ENCODE peak calls at places on chromosomes 1 and 21, in nine cellular contexts. Q is bronchial epithelial cell, H is astrocyte of the spinal cord, D is Caco-2, B is uterus, F is fibroblast of mammary gland, E is A673, W is HL-60, R is ovary. Z is an unnamed sample.

GRCh38 chr1:19949016-19949415 is 25.6 kb upstream of the PLA2G2E start:
- DNase-seq in Q (peak), H (peak), D (no peak), B (no peak), F (peak), E (no peak), W (no peak), R (no peak), Z (peak)

GRCh38 chr1:199272690-199273089 is 633.9 kb downstream of the PTPRC start:
- DNase-seq in Q (peak), H (peak), D (no peak), B (no peak), F (peak), E (peak), W (no peak), R (no peak), Z (peak)

GRCh38 chr1:182235952-182236650 is 155.5 kb downstream of the GLUL start:
- DNase-seq in Q (peak), H (peak), D (no peak), B (no peak), F (peak), E (no peak), W (no peak), R (no peak), Z (peak)

GRCh38 chr21:44012474-44013379 is 618 bp downstream of the TRAPPC10 start:
- DNase-seq in Q (no peak), H (no peak), D (peak), B (peak), F (no peak), E (peak), W (peak), R (peak), Z (peak)

GRCh38 chr1:209890606-209891330 is 47.2 kb upstream of the SYT14 start:
- DNase-seq in Q (peak), H (peak), D (no peak), B (no peak), F (peak), E (no peak), W (peak), R (no peak), Z (peak)

GRCh38 chr1:22056043-22056442 is 3.5 kb downstream of the CDC42 start:
- DNase-seq in Q (no peak), H (no peak), D (no peak), B (no peak), F (peak), E (no peak), W (no peak), R (no peak), Z (no peak)

GRCh38 chr1:40059292-40059959 is 18.9 kb downstream of the CAP1 start:
- DNase-seq in Q (peak), H (peak), D (no peak), B (no peak), F (peak), E (peak), W (peak), R (no peak), Z (peak)

GRCh38 chr1:208985231-208985630 is 598.3 kb upstream of the CAMK1G start:
- DNase-seq in Q (peak), H (no peak), D (no peak), B (no peak), F (peak), E (peak), W (no peak), R (no peak), Z (peak)

GRCh38 chr1:84430519-84430918 is 32.2 kb downstream of the DNASE2B start:
- DNase-seq in Q (no peak), H (no peak), D (no peak), B (no peak), F (no peak), E (no peak), W (no peak), R (no peak), Z (no peak)

GRCh38 chr1:17979815-17980214 is 127.8 kb upstream of the IGSF21 start:
- DNase-seq in Q (no peak), H (no peak), D (no peak), B (no peak), F (no peak), E (no peak), W (no peak), R (no peak), Z (no peak)

GRCh38 chr1:51515312-51515960 is 3.6 kb downstream of the EPS15 start:
- DNase-seq in Q (no peak), H (no peak), D (no peak), B (no peak), F (no peak), E (no peak), W (no peak), R (no peak), Z (no peak)

GRCh38 chr1:103108525-103109150 is 316 bp upstream of the COL11A1 start:
- DNase-seq in Q (no peak), H (peak), D (no peak), B (peak), F (no peak), E (no peak), W (no peak), R (no peak), Z (no peak)

GRCh38 chr1:210441028-210441427 is 112.3 kb downstream of the HHAT start:
- DNase-seq in Q (no peak), H (no peak), D (no peak), B (no peak), F (no peak), E (no peak), W (no peak), R (no peak), Z (no peak)

GRCh38 chr21:35646606-35647005 is 413.7 kb downstream of the SETD4 start:
- DNase-seq in Q (no peak), H (peak), D (no peak), B (no peak), F (peak), E (no peak), W (no peak), R (no peak), Z (no peak)

GRCh38 chr21:44930543-44930981 is 9.3 kb upstream of the SLX9 start:
- DNase-seq in Q (no peak), H (no peak), D (no peak), B (no peak), F (no peak), E (peak), W (peak), R (peak), Z (no peak)

GRCh38 chr1:11930571-11931445 is 3.7 kb upstream of the PLOD1 start:
- DNase-seq in Q (no peak), H (peak), D (no peak), B (no peak), F (peak), E (no peak), W (peak), R (peak), Z (peak)

GRCh38 chr1:117753652-117754051 is 147.8 kb downstream of the TENT5C start:
- DNase-seq in Q (peak), H (no peak), D (no peak), B (no peak), F (peak), E (no peak), W (no peak), R (no peak), Z (peak)

GRCh38 chr1:214857716-214858115 is 224.8 kb upstream of the KCNK2 start:
- DNase-seq in Q (no peak), H (no peak), D (no peak), B (no peak), F (peak), E (no peak), W (no peak), R (no peak), Z (no peak)

GRCh38 chr1:2556277-2557145 is at the start of gene TNFRSF14:
- DNase-seq in Q (no peak), H (peak), D (peak), B (peak), F (peak), E (peak), W (peak), R (peak), Z (peak)

GRCh38 chr1:83500987-83501591 is 497.8 kb downstream of the TTLL7 start:
- DNase-seq in Q (peak), H (no peak), D (no peak), B (no peak), F (no peak), E (no peak), W (no peak), R (no peak), Z (no peak)

GRCh38 chr1:8903908-8904650 is 25.6 kb upstream of the ENO1 start:
- DNase-seq in Q (peak), H (peak), D (peak), B (peak), F (peak), E (peak), W (no peak), R (no peak), Z (peak)

GRCh38 chr1:66495490-66495889 is 38.5 kb upstream of the SGIP1 start:
- DNase-seq in Q (no peak), H (no peak), D (no peak), B (no peak), F (peak), E (peak), W (no peak), R (no peak), Z (no peak)

GRCh38 chr1:168483531-168483930 is 60.3 kb downstream of the XCL2 start:
- DNase-seq in Q (peak), H (peak), D (no peak), B (no peak), F (peak), E (no peak), W (no peak), R (no peak), Z (peak)

GRCh38 chr21:31803039-31804007 is 69.5 kb upstream of the HUNK start:
- DNase-seq in Q (peak), H (no peak), D (no peak), B (no peak), F (no peak), E (no peak), W (no peak), R (no peak), Z (no peak)

GRCh38 chr1:14945132-14946010 is 208.2 kb upstream of the TMEM51 start:
- DNase-seq in Q (peak), H (peak), D (no peak), B (peak), F (peak), E (peak), W (no peak), R (peak), Z (peak)

GRCh38 chr1:68725353-68725752 is 228.5 kb upstream of the DEPDC1 start:
- DNase-seq in Q (no peak), H (peak), D (no peak), B (peak), F (no peak), E (peak), W (no peak), R (peak), Z (peak)

GRCh38 chr1:181255270-181255929 is 166.9 kb downstream of the IER5 start:
- DNase-seq in Q (peak), H (peak), D (no peak), B (no peak), F (peak), E (peak), W (no peak), R (no peak), Z (peak)

GRCh38 chr1:27113861-27114260 is 41.1 kb downstream of the SLC9A1 start:
- DNase-seq in Q (no peak), H (no peak), D (no peak), B (no peak), F (no peak), E (no peak), W (no peak), R (no peak), Z (no peak)

GRCh38 chr1:57229076-57229475 is 194.8 kb downstream of the DAB1 start:
- DNase-seq in Q (no peak), H (no peak), D (no peak), B (no peak), F (no peak), E (no peak), W (no peak), R (no peak), Z (no peak)

GRCh38 chr1:164823486-164824279 is 264.7 kb downstream of the PBX1 start:
- DNase-seq in Q (no peak), H (peak), D (no peak), B (peak), F (peak), E (no peak), W (no peak), R (peak), Z (no peak)

GRCh38 chr1:33088119-33088906 is 7.4 kb downstream of the AZIN2 start:
- DNase-seq in Q (peak), H (peak), D (no peak), B (no peak), F (no peak), E (no peak), W (peak), R (no peak), Z (peak)

GRCh38 chr21:25456672-25457071 is 150.6 kb downstream of the MRPL39 start:
- DNase-seq in Q (peak), H (peak), D (no peak), B (no peak), F (no peak), E (no peak), W (no peak), R (no peak), Z (no peak)

GRCh38 chr1:245475116-245475515 is 320.3 kb downstream of the KIF26B start:
- DNase-seq in Q (peak), H (peak), D (no peak), B (no peak), F (peak), E (no peak), W (no peak), R (no peak), Z (peak)

GRCh38 chr1:65393345-65393744 is 27.1 kb upstream of the LEPR start:
- DNase-seq in Q (peak), H (peak), D (no peak), B (no peak), F (peak), E (no peak), W (no peak), R (no peak), Z (peak)

GRCh38 chr21:35528109-35529042 is 479.3 kb upstream of the RUNX1 start:
- DNase-seq in Q (no peak), H (no peak), D (no peak), B (no peak), F (no peak), E (no peak), W (peak), R (peak), Z (no peak)

GRCh38 chr21:27513016-27513415 is 546.1 kb upstream of the ADAMTS5 start:
- DNase-seq in Q (no peak), H (no peak), D (no peak), B (no peak), F (no peak), E (no peak), W (no peak), R (no peak), Z (no peak)

DNA sequence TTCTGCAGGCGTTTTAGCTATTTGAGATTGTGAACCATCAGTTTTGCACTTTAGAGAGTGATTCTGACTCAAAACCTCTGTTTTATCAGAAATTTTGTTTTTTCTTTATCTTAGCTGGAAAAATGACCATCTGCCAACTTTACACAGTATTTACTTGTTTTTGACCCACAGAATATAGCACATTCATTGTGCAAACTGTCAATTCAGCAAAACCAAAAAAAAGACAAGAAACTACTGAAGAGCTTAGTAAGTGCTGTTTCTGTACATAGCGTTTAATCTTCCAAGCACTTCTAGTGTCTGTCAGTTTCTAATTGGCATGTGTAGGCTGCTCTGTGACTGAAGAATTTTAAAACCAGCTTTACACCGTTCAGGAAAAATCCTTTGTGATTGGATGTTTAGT is 76.0 kb upstream of the VANGL1 start:
- DNase-seq in Q (no peak), H (no peak), D (no peak), B (no peak), F (no peak), E (no peak), W (no peak), R (no peak), Z (no peak)
- TF ChIP-seq CTCF in Q (no peak), H (no peak), D (no peak), B (no peak), F (no peak), E (no peak), W (no peak), R (no peak), Z (no peak)

GRCh38 chr1:1419812-1420653 is 1.0 kb downstream of the ANKRD65 start:
- DNase-seq in Q (no peak), H (no peak), D (no peak), B (no peak), F (no peak), E (no peak), W (no peak), R (peak), Z (no peak)
- H3K4me3 ChIP-seq in Q (peak), H (no peak), D (no peak), B (peak), F (no peak), E (no peak), W (no peak), R (peak), Z (peak)

GRCh38 chr1:156020293-156021086 is at the start of gene SSR2:
- DNase-seq in Q (peak), H (peak), D (peak), B (peak), F (peak), E (peak), W (peak), R (peak), Z (peak)
- TF ChIP-seq CTCF in Q (no peak), H (no peak), D (no peak), B (no peak), F (no peak), E (no peak), W (no peak), R (no peak), Z (no peak)

GRCh38 chr1:7298145-7298544 is 473.0 kb upstream of the VAMP3 start:
- DNase-seq in Q (no peak), H (peak), D (no peak), B (no peak), F (no peak), E (peak), W (no peak), R (no peak), Z (no peak)

GRCh38 chr1:7296968-7297367 is 474.1 kb upstream of the VAMP3 start:
- DNase-seq in Q (no peak), H (no peak), D (no peak), B (no peak), F (no peak), E (no peak), W (no peak), R (no peak), Z (no peak)

GRCh38 chr1:7299994-7300393 is 471.1 kb upstream of the VAMP3 start:
- DNase-seq in Q (peak), H (peak), D (no peak), B (no peak), F (peak), E (no peak), W (no peak), R (no peak), Z (peak)

GRCh38 chr1:7299329-7299799 is 471.7 kb upstream of the VAMP3 start:
- DNase-seq in Q (peak), H (peak), D (no peak), B (peak), F (peak), E (peak), W (no peak), R (peak), Z (peak)

GRCh38 chr1:7298749-7299151 is 472.3 kb upstream of the VAMP3 start:
- DNase-seq in Q (peak), H (peak), D (no peak), B (no peak), F (peak), E (peak), W (no peak), R (no peak), Z (no peak)
- H3K4me3 ChIP-seq in Q (no peak), H (no peak), D (no peak), B (no peak), F (no peak), E (no peak), W (no peak), R (no peak), Z (no peak)

GRCh38 chr1:91736999-91737615 is 148.8 kb downstream of the TGFBR3 start:
- DNase-seq in Q (peak), H (peak), D (peak), B (peak), F (peak), E (no peak), W (no peak), R (no peak), Z (peak)

GRCh38 chr1:91741301-91741700 is 144.7 kb downstream of the TGFBR3 start:
- DNase-seq in Q (peak), H (peak), D (no peak), B (no peak), F (peak), E (no peak), W (no peak), R (no peak), Z (peak)

GRCh38 chr1:91736146-91736998 is 149.6 kb downstream of the TGFBR3 start:
- DNase-seq in Q (no peak), H (peak), D (no peak), B (no peak), F (peak), E (no peak), W (no peak), R (peak), Z (no peak)

GRCh38 chr1:91735266-91735845 is 150.6 kb downstream of the TGFBR3 start:
- DNase-seq in Q (no peak), H (no peak), D (peak), B (no peak), F (no peak), E (no peak), W (no peak), R (no peak), Z (no peak)

GRCh38 chr1:91737650-91738049 is 148.3 kb downstream of the TGFBR3 start:
- DNase-seq in Q (no peak), H (no peak), D (no peak), B (no peak), F (no peak), E (no peak), W (no peak), R (no peak), Z (no peak)
- TF ChIP-seq CTCF in Q (no peak), H (no peak), D (no peak), B (no peak), F (no peak), E (no peak), W (no peak), R (no peak), Z (no peak)